ENCODE peak calls at places on chromosomes 13 and 19, in eight cellular contexts. L is ascending aorta; F is CD8-positive, alpha-beta memory T cell; D is stimulated activated CD4-positive, alpha-beta T cell treated with anti-CD3 and anti-CD28 coated beads, TNF-alpha, amount 100 ng/mL, for 48 hours; M is NCI-H1694; H is HCT116; K is MV-4-11; V is NCI-H1417. B is an unnamed sample.

GRCh38 chr13:35210234-35210633 is 266.3 kb downstream of the MAB21L1 start:
- DNase-seq in M (peak; percentile 18), K (no peak), V (no peak), D (no peak), F (no peak), L (no peak), H (no peak), B (no peak)

GRCh38 chr19:4061683-4062575 is 4.8 kb downstream of the ZBTB7A start:
- DNase-seq in V (peak; percentile 65), K (no peak), H (no peak), L (no peak), D (no peak), M (no peak), F (no peak), B (no peak)

GRCh38 chr19:1128111-1128510 is 24.3 kb downstream of the GPX4 start:
- DNase-seq in M (no peak), D (no peak), H (no peak), K (no peak), F (no peak), V (no peak), L (no peak), B (no peak)

GRCh38 chr19:49489601-49490167 is 2.3 kb downstream of the RPL13A start:
- DNase-seq in L (no peak), H (no peak), V (no peak), M (no peak), K (peak; percentile 57), D (no peak), F (no peak), B (no peak)

GRCh38 chr13:49225358-49226042 is 5.4 kb downstream of the MLNR start:
- DNase-seq in K (peak; percentile 82), L (no peak), M (no peak), D (no peak), V (peak; percentile 2), H (no peak), F (no peak), B (no peak)

GRCh38 chr19:28475525-28475924 is 737.4 kb downstream of the UQCRFS1 start:
- DNase-seq in M (no peak), L (no peak), H (no peak), F (no peak), D (no peak), K (peak; percentile 95), V (no peak), B (no peak)

GRCh38 chr13:46804391-46804815 is 7.4 kb upstream of the ESD start:
- DNase-seq in F (no peak), D (no peak), H (peak; percentile 64), K (no peak), V (no peak), L (no peak), M (no peak), B (no peak)

GRCh38 chr19:8569066-8569761 is 8.0 kb downstream of the MYO1F start:
- DNase-seq in H (peak; percentile 49), F (peak; percentile 44), L (peak; percentile 80), M (no peak), K (peak; percentile 100), V (no peak), D (no peak), B (no peak)

GRCh38 chr19:30664358-30665058 is 292.3 kb downstream of the ZNF536 start:
- DNase-seq in L (peak; percentile 54), M (no peak), D (no peak), V (no peak), F (no peak), K (no peak), H (no peak), B (no peak)

GRCh38 chr13:73138967-73139491 is 80.2 kb downstream of the KLF5 start:
- DNase-seq in D (no peak), V (peak; percentile 80), K (no peak), F (no peak), H (no peak), M (no peak), L (no peak), B (no peak)

GRCh38 chr19:53660584-53660983 is 28.8 kb downstream of the DPRX start:
- DNase-seq in H (no peak), V (no peak), D (no peak), K (no peak), F (no peak), M (no peak), L (no peak), B (no peak)

GRCh38 chr13:67574320-67575233 is 344.4 kb upstream of the PCDH9 start:
- DNase-seq in D (no peak), L (no peak), M (no peak), V (no peak), F (no peak), K (peak; percentile 50), H (no peak), B (no peak)

GRCh38 chr13:112067871-112068305 is 939 bp downstream of the SOX1 start:
- DNase-seq in H (no peak), L (no peak), F (no peak), V (no peak), K (no peak), M (no peak), D (no peak), B (no peak)

GRCh38 chr19:39810424-39810823 is 23.5 kb downstream of the DYRK1B start:
- DNase-seq in K (no peak), M (no peak), V (no peak), H (no peak), F (no peak), D (no peak), L (no peak), B (no peak)

GRCh38 chr13:49373699-49374098 is 70.2 kb downstream of the CAB39L start:
- DNase-seq in D (no peak), K (no peak), F (no peak), V (no peak), M (no peak), H (no peak), L (no peak), B (no peak)

GRCh38 chr19:3054972-3055740 is 7.1 kb downstream of the TLE5 start:
- DNase-seq in M (no peak), H (no peak), K (no peak), V (no peak), D (no peak), F (no peak), L (no peak), B (no peak)

GRCh38 chr13:112438094-112438493 is 61.9 kb downstream of the SPACA7 start:
- DNase-seq in H (no peak), M (no peak), D (no peak), V (no peak), K (no peak), L (no peak), F (no peak), B (no peak)

GRCh38 chr13:43214124-43214523 is 190.7 kb downstream of the DNAJC15 start:
- DNase-seq in V (no peak), L (no peak), K (no peak), D (no peak), F (no peak), H (no peak), M (no peak), B (no peak)

GRCh38 chr13:108315955-108316354 is 46.4 kb downstream of the TNFSF13B start:
- DNase-seq in V (no peak), H (no peak), K (peak; percentile 6), M (no peak), F (no peak), L (no peak), D (no peak), B (no peak)

GRCh38 chr19:46785054-46785979 is 3.1 kb downstream of the SLC1A5 start:
- DNase-seq in V (no peak), M (no peak), H (no peak), F (no peak), L (no peak), K (peak; percentile 51), D (no peak), B (no peak)

GRCh38 chr19:50203281-50204080 is at the start of gene MYH14:
- DNase-seq in L (peak; percentile 93), D (peak; percentile 6), K (no peak), V (peak; percentile 21), H (peak; percentile 86), F (peak; percentile 2), M (no peak), B (peak; percentile 31)

GRCh38 chr19:15072930-15073647 is 8.9 kb upstream of the OR1I1 start:
- DNase-seq in L (no peak), H (no peak), D (no peak), V (no peak), F (no peak), K (no peak), M (no peak), B (no peak)

GRCh38 chr19:39155741-39156140 is 30.2 kb downstream of the PAK4 start:
- DNase-seq in M (no peak), D (no peak), L (no peak), H (no peak), V (no peak), K (no peak), F (no peak), B (no peak)

GRCh38 chr19:16095071-16095571 is 16.6 kb upstream of the RAB8A start:
- DNase-seq in L (peak; percentile 64), V (no peak), D (no peak), H (no peak), F (peak; percentile 62), K (peak; percentile 97), M (no peak), B (no peak)

GRCh38 chr13:40381935-40382764 is 284.3 kb downstream of the FOXO1 start:
- DNase-seq in M (no peak), L (no peak), H (no peak), V (no peak), F (no peak), D (no peak), K (no peak), B (no peak)

GRCh38 chr13:74966814-74967213 is 515.2 kb downstream of the TBC1D4 start:
- DNase-seq in L (no peak), F (no peak), K (no peak), M (no peak), D (no peak), V (peak; percentile 94), H (no peak), B (no peak)

GRCh38 chr19:19053508-19054314 is 10.1 kb upstream of the SLC25A42 start:
- DNase-seq in L (no peak), K (peak; percentile 26), D (no peak), H (peak; percentile 57), F (peak; percentile 56), M (peak; percentile 23), V (peak; percentile 58), B (peak; percentile 58)

GRCh38 chr19:28980236-28980868 is 232.6 kb downstream of the UQCRFS1 start:
- DNase-seq in H (no peak), L (peak; percentile 33), D (no peak), V (no peak), F (no peak), K (no peak), M (no peak), B (no peak)

B was measured in iPS DF 6.9.